ENCODE peak calls at places on chromosome 17, in four cellular contexts. One of them, this sample, is unnamed.

GRCh38 chr17:35778641-35779196 is 16.7 kb downstream of the MMP28 start:
- DNase-seq in heart right ventricle: no peak
- DNase-seq in upper lobe of left lung: peak; percentile 42
- DNase-seq in neural progenitor cell: no peak
- DNase-seq in this sample: no peak

GRCh38 chr17:79993390-79994221 is 42.1 kb downstream of the TBC1D16 start:
- DNase-seq in heart right ventricle: peak; percentile 81
- DNase-seq in upper lobe of left lung: peak; percentile 94
- DNase-seq in neural progenitor cell: peak; percentile 32
- DNase-seq in this sample: no peak

GRCh38 chr17:28498652-28499365 is 7.3 kb upstream of the FOXN1 start:
- DNase-seq in neural progenitor cell: no peak
- DNase-seq in heart right ventricle: no peak
- DNase-seq in upper lobe of left lung: no peak
- DNase-seq in this sample: no peak

GRCh38 chr17:9206989-9207317 is 185.6 kb downstream of the NTN1 start:
- DNase-seq in neural progenitor cell: no peak
- DNase-seq in upper lobe of left lung: no peak
- DNase-seq in heart right ventricle: no peak
- DNase-seq in this sample: no peak

GRCh38 chr17:73933164-73933766 is 270.2 kb upstream of the RPL38 start:
- DNase-seq in neural progenitor cell: no peak
- DNase-seq in heart right ventricle: no peak
- DNase-seq in upper lobe of left lung: no peak
- DNase-seq in this sample: no peak

GRCh38 chr17:77707546-77707945 is 251.0 kb upstream of the TNRC6C start:
- DNase-seq in upper lobe of left lung: no peak
- DNase-seq in heart right ventricle: no peak
- DNase-seq in neural progenitor cell: no peak
- DNase-seq in this sample: no peak

GRCh38 chr17:30291571-30292489 is at the start of gene BLMH:
- DNase-seq in neural progenitor cell: peak; percentile 83
- DNase-seq in upper lobe of left lung: peak; percentile 67
- DNase-seq in heart right ventricle: peak; percentile 86
- DNase-seq in this sample: peak; percentile 67

GRCh38 chr17:73292031-73292531 is 19.7 kb downstream of the CDC42EP4 start:
- DNase-seq in neural progenitor cell: no peak
- DNase-seq in heart right ventricle: peak; percentile 73
- DNase-seq in upper lobe of left lung: peak; percentile 62
- DNase-seq in this sample: no peak

GRCh38 chr17:77445030-77445907 is 304.5 kb downstream of the SEC14L1 start:
- DNase-seq in neural progenitor cell: no peak
- DNase-seq in upper lobe of left lung: peak; percentile 75
- DNase-seq in heart right ventricle: no peak
- DNase-seq in this sample: peak; percentile 78

GRCh38 chr17:74101527-74101926 is 102.0 kb upstream of the RPL38 start:
- DNase-seq in upper lobe of left lung: no peak
- DNase-seq in heart right ventricle: no peak
- DNase-seq in neural progenitor cell: no peak
- DNase-seq in this sample: no peak

GRCh38 chr17:38681096-38681495 is 6.3 kb upstream of the EPOP start:
- DNase-seq in heart right ventricle: no peak
- DNase-seq in neural progenitor cell: no peak
- DNase-seq in upper lobe of left lung: no peak
- DNase-seq in this sample: no peak

GRCh38 chr17:7835818-7836595 is 2.0 kb downstream of the KDM6B start:
- DNase-seq in neural progenitor cell: peak; percentile 77
- DNase-seq in upper lobe of left lung: peak; percentile 82
- DNase-seq in heart right ventricle: peak; percentile 82
- DNase-seq in this sample: no peak

GRCh38 chr17:21228845-21229244 is 14.9 kb upstream of the TMEM11 start:
- DNase-seq in neural progenitor cell: no peak
- DNase-seq in heart right ventricle: no peak
- DNase-seq in upper lobe of left lung: no peak
- DNase-seq in this sample: no peak

GRCh38 chr17:41178341-41178740 is 320 bp upstream of the KRTAP4-2 start:
- DNase-seq in heart right ventricle: no peak
- DNase-seq in neural progenitor cell: no peak
- DNase-seq in upper lobe of left lung: no peak
- DNase-seq in this sample: no peak

GRCh38 chr17:75845058-75845711 is 981 bp upstream of the UNC13D start:
- DNase-seq in neural progenitor cell: peak; percentile 84
- DNase-seq in upper lobe of left lung: peak; percentile 94
- DNase-seq in heart right ventricle: peak; percentile 86
- DNase-seq in this sample: peak; percentile 52

GRCh38 chr17:32302860-32303649 is 37.4 kb downstream of the RHBDL3 start:
- DNase-seq in neural progenitor cell: peak; percentile 88
- DNase-seq in heart right ventricle: no peak
- DNase-seq in upper lobe of left lung: no peak
- DNase-seq in this sample: no peak

GRCh38 chr17:11899494-11899893 is 97.8 kb downstream of the ZNF18 start:
- DNase-seq in upper lobe of left lung: no peak
- DNase-seq in neural progenitor cell: peak; percentile 72
- DNase-seq in heart right ventricle: no peak
- DNase-seq in this sample: no peak

GRCh38 chr17:28759296-28759865 is 15.6 kb downstream of the TRAF4 start:
- DNase-seq in heart right ventricle: no peak
- DNase-seq in neural progenitor cell: no peak
- DNase-seq in upper lobe of left lung: no peak
- DNase-seq in this sample: no peak

GRCh38 chr17:57962441-57963148 is 7.4 kb upstream of the CUEDC1 start:
- DNase-seq in heart right ventricle: no peak
- DNase-seq in neural progenitor cell: no peak
- DNase-seq in upper lobe of left lung: no peak
- DNase-seq in this sample: no peak

GRCh38 chr17:72588561-72588960 is 467.7 kb downstream of the SOX9 start:
- DNase-seq in upper lobe of left lung: peak; percentile 29
- DNase-seq in neural progenitor cell: no peak
- DNase-seq in heart right ventricle: no peak
- DNase-seq in this sample: no peak

GRCh38 chr17:75664099-75664549 is 2.8 kb downstream of the RECQL5 start:
- DNase-seq in neural progenitor cell: no peak
- DNase-seq in upper lobe of left lung: no peak
- DNase-seq in heart right ventricle: no peak
- DNase-seq in this sample: no peak

GRCh38 chr17:63983326-63983725 is 10.6 kb upstream of the SCN4A start:
- DNase-seq in heart right ventricle: peak; percentile 65
- DNase-seq in neural progenitor cell: no peak
- DNase-seq in upper lobe of left lung: no peak
- DNase-seq in this sample: no peak

GRCh38 chr17:19724501-19725420 is 8.4 kb upstream of the SLC47A2 start:
- DNase-seq in neural progenitor cell: no peak
- DNase-seq in heart right ventricle: peak; percentile 65
- DNase-seq in upper lobe of left lung: peak; percentile 87
- DNase-seq in this sample: no peak

GRCh38 chr17:42183741-42184711 is 1.2 kb downstream of the HCRT start:
- DNase-seq in upper lobe of left lung: peak; percentile 83
- DNase-seq in heart right ventricle: peak; percentile 84
- DNase-seq in neural progenitor cell: peak; percentile 95
- DNase-seq in this sample: peak; percentile 56

GRCh38 chr17:60106377-60107059 is 27.8 kb upstream of the HEATR6 start:
- DNase-seq in upper lobe of left lung: no peak
- DNase-seq in neural progenitor cell: no peak
- DNase-seq in heart right ventricle: no peak
- DNase-seq in this sample: no peak

GRCh38 chr17:17757944-17758343 is 76.7 kb downstream of the RAI1 start:
- DNase-seq in heart right ventricle: no peak
- DNase-seq in upper lobe of left lung: no peak
- DNase-seq in neural progenitor cell: no peak
- DNase-seq in this sample: no peak

GRCh38 chr17:62870581-62870964 is 62.5 kb upstream of the MARCHF10 start:
- DNase-seq in upper lobe of left lung: no peak
- DNase-seq in heart right ventricle: no peak
- DNase-seq in neural progenitor cell: peak; percentile 14
- DNase-seq in this sample: no peak

GRCh38 chr17:29063992-29064391 is 21.1 kb downstream of the PIPOX start:
- DNase-seq in heart right ventricle: no peak
- DNase-seq in upper lobe of left lung: no peak
- DNase-seq in neural progenitor cell: no peak
- DNase-seq in this sample: no peak

GRCh38 chr17:67343237-67343636 is 23.1 kb downstream of the PSMD12 start:
- DNase-seq in upper lobe of left lung: no peak
- DNase-seq in heart right ventricle: no peak
- DNase-seq in neural progenitor cell: no peak
- DNase-seq in this sample: no peak

GRCh38 chr17:50522766-50523165 is 9.8 kb upstream of the EPN3 start:
- DNase-seq in heart right ventricle: no peak
- DNase-seq in upper lobe of left lung: no peak
- DNase-seq in neural progenitor cell: no peak
- DNase-seq in this sample: no peak

GRCh38 chr17:57965521-57966160 is 10.4 kb upstream of the CUEDC1 start:
- DNase-seq in upper lobe of left lung: no peak
- DNase-seq in heart right ventricle: no peak
- DNase-seq in neural progenitor cell: no peak
- DNase-seq in this sample: no peak

GRCh38 chr17:43860927-43861622 is 14.1 kb downstream of the CD300LG start:
- DNase-seq in heart right ventricle: peak; percentile 57
- DNase-seq in upper lobe of left lung: no peak
- DNase-seq in neural progenitor cell: no peak
- DNase-seq in this sample: no peak

GRCh38 chr17:43856141-43856540 is 9.2 kb downstream of the CD300LG start:
- DNase-seq in neural progenitor cell: no peak
- DNase-seq in upper lobe of left lung: no peak
- DNase-seq in heart right ventricle: no peak
- DNase-seq in this sample: no peak

GRCh38 chr17:43857141-43857540 is 10.2 kb downstream of the CD300LG start:
- DNase-seq in upper lobe of left lung: no peak
- DNase-seq in neural progenitor cell: no peak
- DNase-seq in heart right ventricle: no peak
- DNase-seq in this sample: no peak

GRCh38 chr17:43860077-43860725 is 13.2 kb downstream of the CD300LG start:
- DNase-seq in heart right ventricle: no peak
- DNase-seq in neural progenitor cell: no peak
- DNase-seq in upper lobe of left lung: peak; percentile 15
- DNase-seq in this sample: no peak

DNA sequence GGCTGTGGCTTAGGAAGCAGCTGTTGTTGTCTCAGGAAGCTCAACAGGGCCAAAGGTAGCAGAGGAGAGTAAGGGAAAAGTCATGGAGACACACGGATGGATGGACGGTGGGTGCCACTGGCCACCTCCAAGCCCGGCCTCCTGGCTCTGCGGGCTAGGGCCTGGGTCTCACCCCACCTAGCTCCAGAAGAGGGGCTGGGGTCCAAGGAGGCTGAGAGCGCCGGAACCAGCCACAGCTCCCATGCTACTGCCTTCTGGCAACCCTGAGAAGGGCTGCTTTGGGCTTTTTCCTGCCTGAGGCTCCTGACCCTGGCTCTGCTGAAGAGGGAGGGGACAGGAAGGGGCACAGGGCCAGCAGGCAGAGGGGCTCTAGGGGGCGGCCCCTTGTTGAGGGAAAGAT is 11.2 kb downstream of the CD300LG start:
- DNase-seq in neural progenitor cell: no peak
- DNase-seq in heart right ventricle: no peak
- DNase-seq in upper lobe of left lung: no peak
- DNase-seq in this sample: no peak
- H3K4me3 ChIP-seq in neural progenitor cell: no peak overlapping the region
- H3K4me3 ChIP-seq in heart right ventricle: no peak overlapping the region
- H3K4me3 ChIP-seq in upper lobe of left lung: no peak overlapping the region
- H3K4me3 ChIP-seq in this sample: no peak overlapping the region

GRCh38 chr17:13871261-13871660 is 198.0 kb upstream of the COX10 start:
- DNase-seq in upper lobe of left lung: no peak
- DNase-seq in heart right ventricle: no peak
- DNase-seq in neural progenitor cell: no peak
- DNase-seq in this sample: no peak
- H3K27ac ChIP-seq in upper lobe of left lung: no peak overlapping the region
- H3K27ac ChIP-seq in heart right ventricle: no peak overlapping the region
- H3K27ac ChIP-seq in neural progenitor cell: no peak overlapping the region
- H3K27ac ChIP-seq in this sample: no peak overlapping the region

GRCh38 chr17:82302498-82302963 is 14.9 kb downstream of the CD7 start:
- DNase-seq in heart right ventricle: no peak
- DNase-seq in upper lobe of left lung: no peak
- DNase-seq in neural progenitor cell: no peak
- DNase-seq in this sample: no peak
- H3K4me3 ChIP-seq in heart right ventricle: no peak overlapping the region
- H3K4me3 ChIP-seq in upper lobe of left lung: no peak overlapping the region
- H3K4me3 ChIP-seq in neural progenitor cell: no peak overlapping the region
- H3K4me3 ChIP-seq in this sample: peak overlapping the region; percentile 50

GRCh38 chr17:6394055-6394454 is 40.9 kb downstream of the AIPL1 start:
- DNase-seq in neural progenitor cell: no peak
- DNase-seq in heart right ventricle: no peak
- DNase-seq in upper lobe of left lung: no peak
- DNase-seq in this sample: no peak

GRCh38 chr17:6402258-6402657 is 32.7 kb downstream of the AIPL1 start:
- DNase-seq in neural progenitor cell: no peak
- DNase-seq in upper lobe of left lung: no peak
- DNase-seq in heart right ventricle: no peak
- DNase-seq in this sample: no peak

GRCh38 chr17:6393368-6393952 is 41.5 kb downstream of the AIPL1 start:
- DNase-seq in upper lobe of left lung: no peak
- DNase-seq in heart right ventricle: no peak
- DNase-seq in neural progenitor cell: peak; percentile 37
- DNase-seq in this sample: no peak

GRCh38 chr17:6398955-6399354 is 36.0 kb downstream of the AIPL1 start:
- DNase-seq in neural progenitor cell: no peak
- DNase-seq in heart right ventricle: no peak
- DNase-seq in upper lobe of left lung: no peak
- DNase-seq in this sample: no peak
- H3K27ac ChIP-seq in neural progenitor cell: no peak overlapping the region
- H3K27ac ChIP-seq in heart right ventricle: no peak overlapping the region
- H3K27ac ChIP-seq in upper lobe of left lung: no peak overlapping the region
- H3K27ac ChIP-seq in this sample: no peak overlapping the region

DNA sequence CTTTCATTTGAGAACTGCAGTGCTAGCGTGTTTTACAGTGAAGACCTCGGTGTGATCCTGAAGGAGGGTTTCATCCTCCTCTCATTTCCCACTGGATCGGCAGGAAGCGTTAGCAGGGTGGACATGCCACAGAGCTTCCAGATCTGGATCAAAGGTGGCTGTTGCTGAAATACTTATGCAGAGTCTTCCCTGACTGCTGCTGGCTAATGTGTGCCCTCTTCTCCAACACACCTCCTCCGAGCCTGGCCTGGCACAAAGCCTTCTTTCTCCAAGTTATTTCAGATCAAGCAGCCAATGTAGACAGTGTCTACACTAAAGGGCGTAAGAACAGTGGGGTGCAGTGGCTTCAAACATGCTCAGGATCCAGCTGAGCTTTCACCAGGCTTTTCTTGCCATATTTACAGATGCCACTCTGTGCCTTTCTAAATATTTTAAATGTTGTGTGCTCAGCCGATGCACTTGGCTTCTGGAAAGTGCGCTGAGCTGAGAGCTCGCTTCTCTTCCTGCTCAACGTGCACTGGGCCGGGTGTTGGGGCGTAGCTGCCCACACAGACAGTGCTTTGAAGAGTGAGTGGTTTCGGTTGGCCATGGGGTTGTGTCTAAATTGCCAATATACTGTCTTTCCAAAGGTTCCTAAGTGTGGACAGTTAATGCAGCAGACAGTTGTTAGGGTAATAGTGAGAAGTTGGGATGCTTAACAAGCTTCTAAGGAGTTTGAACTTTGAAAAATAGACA is 2.1 kb downstream of the ZNF750 start:
- DNase-seq in neural progenitor cell: no peak
- DNase-seq in upper lobe of left lung: no peak
- DNase-seq in heart right ventricle: no peak
- DNase-seq in this sample: no peak
- H3K4me3 ChIP-seq in neural progenitor cell: no peak overlapping the region
- H3K4me3 ChIP-seq in upper lobe of left lung: peak overlapping the region; percentile 41
- H3K4me3 ChIP-seq in heart right ventricle: no peak overlapping the region
- H3K4me3 ChIP-seq in this sample: no peak overlapping the region

GRCh38 chr17:55446581-55447205 is 25.1 kb upstream of the MMD start:
- DNase-seq in upper lobe of left lung: no peak
- DNase-seq in heart right ventricle: no peak
- DNase-seq in neural progenitor cell: no peak
- DNase-seq in this sample: no peak
- H3K27ac ChIP-seq in upper lobe of left lung: no peak overlapping the region
- H3K27ac ChIP-seq in heart right ventricle: no peak overlapping the region
- H3K27ac ChIP-seq in neural progenitor cell: no peak overlapping the region
- H3K27ac ChIP-seq in this sample: no peak overlapping the region